ENCODE peak calls at places on chromosomes 2 and 18, in eight cellular contexts. S is A549; Z is CD8-positive, alpha-beta T cell; R is Peyer's patch; F is glutamatergic neuron; I is mesothelial cell of epicardium; C is left lung; E is GM13977. V is an unnamed sample.

GRCh38 chr2:235727186-235727585 is 233.3 kb downstream of the AGAP1 start:
- DNase-seq in C (no peak), F (no peak), S (no peak), R (no peak), Z (no peak), I (no peak), E (no peak), V (no peak)

GRCh38 chr18:41992066-41992465 is 37.0 kb downstream of the PIK3C3 start:
- DNase-seq in R (no peak), E (peak; percentile 7), S (no peak), I (no peak), Z (no peak), F (no peak), C (no peak), V (no peak)

GRCh38 chr2:84940088-84940470 is 30.9 kb upstream of the KCMF1 start:
- DNase-seq in S (no peak), Z (no peak), E (no peak), F (no peak), I (no peak), R (no peak), C (no peak), V (no peak)

GRCh38 chr2:145034511-145034910 is 514.6 kb upstream of the ZEB2 start:
- DNase-seq in F (no peak), S (no peak), E (no peak), I (no peak), R (no peak), C (no peak), Z (no peak), V (no peak)

GRCh38 chr2:48137829-48138228 is 231.5 kb upstream of the FBXO11 start:
- DNase-seq in Z (no peak), R (no peak), F (no peak), S (no peak), C (no peak), I (no peak), E (no peak), V (peak; percentile 60)

GRCh38 chr18:7417742-7418141 is 149.4 kb upstream of the PTPRM start:
- DNase-seq in R (no peak), E (no peak), C (no peak), S (peak; percentile 64), I (no peak), Z (no peak), F (no peak), V (no peak)

GRCh38 chr2:238565031-238565430 is 138.3 kb downstream of the ASB1 start:
- DNase-seq in C (no peak), F (no peak), S (no peak), Z (no peak), E (no peak), R (no peak), I (no peak), V (no peak)

GRCh38 chr2:99880148-99880983 is 262.0 kb downstream of the AFF3 start:
- DNase-seq in E (no peak), S (no peak), F (peak; percentile 54), Z (no peak), C (peak; percentile 34), I (no peak), R (no peak), V (no peak)

GRCh38 chr2:181823405-181823804 is 68.1 kb upstream of the ITPRID2 start:
- DNase-seq in F (no peak), S (no peak), I (no peak), E (no peak), Z (no peak), C (no peak), R (no peak), V (no peak)

GRCh38 chr2:190533968-190534309 is 583 bp downstream of the NEMP2 start:
- DNase-seq in C (no peak), Z (peak; percentile 41), S (no peak), R (peak; percentile 70), E (no peak), F (no peak), I (no peak), V (peak; percentile 68)

GRCh38 chr2:235699576-235699975 is 205.7 kb downstream of the AGAP1 start:
- DNase-seq in S (no peak), E (no peak), R (no peak), Z (no peak), C (no peak), I (no peak), F (no peak), V (no peak)

GRCh38 chr2:128319773-128320608 is 1.3 kb upstream of the HS6ST1 start:
- DNase-seq in E (peak; percentile 39), C (peak; percentile 80), R (peak; percentile 13), I (no peak), S (no peak), Z (no peak), F (no peak), V (peak; percentile 39)

GRCh38 chr2:26238301-26238958 is 6.0 kb downstream of the HADHA start:
- DNase-seq in S (no peak), C (no peak), I (no peak), E (no peak), R (no peak), Z (no peak), F (no peak), V (no peak)

GRCh38 chr2:43312751-43313641 is 86.6 kb upstream of the ZFP36L2 start:
- DNase-seq in C (no peak), Z (no peak), E (no peak), F (no peak), R (no peak), I (no peak), S (no peak), V (no peak)

GRCh38 chr18:78676622-78677482 is 302.8 kb upstream of the SALL3 start:
- DNase-seq in R (no peak), E (no peak), C (peak; percentile 22), Z (no peak), F (no peak), I (no peak), S (no peak), V (no peak)

GRCh38 chr2:172098650-172099471 is 3.8 kb downstream of the DLX2 start:
- DNase-seq in R (no peak), Z (no peak), I (peak; percentile 69), S (peak; percentile 77), F (peak; percentile 58), C (peak; percentile 91), E (peak; percentile 68), V (no peak)

GRCh38 chr2:179273461-179273962 is 8.9 kb upstream of the SESTD1 start:
- DNase-seq in R (no peak), F (no peak), E (no peak), C (no peak), S (no peak), I (no peak), Z (no peak), V (no peak)

GRCh38 chr2:72947947-72948346 is 30.6 kb downstream of the EMX1 start:
- DNase-seq in I (no peak), C (no peak), E (no peak), R (no peak), Z (no peak), F (no peak), S (no peak), V (no peak)

GRCh38 chr2:72946466-72946865 is 29.1 kb downstream of the EMX1 start:
- DNase-seq in R (no peak), I (no peak), C (peak; percentile 47), F (no peak), E (no peak), S (no peak), Z (no peak), V (no peak)

GRCh38 chr2:72944804-72945449 is 27.6 kb downstream of the EMX1 start:
- DNase-seq in S (no peak), F (no peak), R (no peak), Z (no peak), C (peak; percentile 56), E (no peak), I (no peak), V (no peak)

GRCh38 chr2:72943540-72944395 is 26.4 kb downstream of the EMX1 start:
- DNase-seq in S (no peak), F (no peak), C (peak; percentile 48), I (no peak), E (no peak), R (no peak), Z (no peak), V (no peak)

DNA sequence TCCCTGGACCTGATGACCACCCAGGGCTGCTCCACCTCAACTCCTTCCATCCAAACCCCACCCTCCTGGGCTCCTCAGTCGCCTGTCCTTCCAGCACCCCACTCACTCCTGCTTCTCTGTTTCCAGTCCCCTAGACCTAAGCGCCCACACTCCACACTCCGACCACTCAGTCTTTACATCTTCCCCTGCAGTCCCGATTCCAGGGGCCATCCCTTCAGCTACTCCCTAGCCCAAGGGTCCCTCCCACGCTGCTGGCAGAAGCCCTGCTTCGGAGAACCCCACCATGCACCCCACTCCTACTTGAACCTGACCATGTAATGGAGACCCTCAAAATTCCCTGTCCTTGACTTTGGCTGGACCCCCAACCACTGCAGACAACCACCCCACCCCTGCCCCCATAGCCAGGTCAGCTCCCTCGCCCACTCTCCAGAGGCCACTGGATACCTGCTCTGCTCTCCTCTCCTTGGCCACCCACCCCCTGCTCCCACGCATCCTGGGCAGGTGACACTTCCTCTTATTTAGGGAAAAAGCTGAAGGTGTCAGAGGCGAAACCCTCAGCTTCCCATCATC is 28.2 kb downstream of the EMX1 start:
- DNase-seq in E (no peak), C (peak; percentile 60), Z (no peak), R (no peak), S (no peak), F (no peak), I (no peak), V (no peak)
- TF ChIP-seq CTCF in E (no peak), C (no peak), Z (no peak), R (no peak), S (no peak), F (no peak), I (no peak), V (no peak)

GRCh38 chr18:46408334-46408987 is 248.6 kb downstream of the LOXHD1 start:
- DNase-seq in S (peak; percentile 20), I (no peak), C (no peak), E (no peak), F (no peak), Z (no peak), R (no peak), V (no peak)
- TF ChIP-seq CTCF in S (no peak), I (no peak), C (no peak), E (no peak), F (peak; percentile 29), Z (no peak), R (no peak), V (peak; percentile 14)

DNA sequence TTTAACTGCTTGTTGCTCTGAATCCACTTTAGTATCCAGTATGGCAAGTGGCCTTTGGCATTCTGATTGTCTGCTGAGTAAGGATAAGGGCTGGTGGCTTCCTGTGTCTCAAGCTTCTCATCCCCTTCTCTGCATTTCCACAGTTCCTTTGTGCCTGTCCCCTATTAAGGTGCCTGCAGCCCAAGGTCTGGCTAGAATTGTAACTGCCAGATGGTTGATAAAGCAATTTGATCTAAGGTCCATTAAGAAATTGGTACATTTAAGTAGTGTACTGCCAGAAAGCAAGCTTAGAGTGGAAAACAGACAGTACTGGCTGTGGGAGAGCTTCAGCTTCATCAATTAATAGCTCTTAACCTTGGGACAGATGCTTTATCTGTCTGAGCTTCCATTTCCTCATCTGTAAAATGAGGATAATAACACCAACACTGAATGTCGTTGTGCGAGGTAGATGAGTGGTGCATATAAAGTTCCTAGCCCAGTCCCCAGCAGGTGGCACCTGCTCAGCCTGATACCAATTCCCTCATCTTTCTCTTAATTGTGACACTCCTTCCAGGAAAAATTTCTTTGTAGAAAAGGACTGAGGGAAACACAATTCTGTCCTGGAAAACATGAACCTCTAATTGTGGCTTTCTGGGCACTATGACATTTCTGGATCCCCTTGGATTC is 570.6 kb upstream of the GCFC2 start:
- DNase-seq in E (no peak), C (no peak), Z (no peak), F (no peak), I (no peak), S (no peak), R (no peak), V (no peak)
- TF ChIP-seq CTCF in E (no peak), C (no peak), Z (no peak), F (no peak), I (no peak), S (no peak), R (no peak), V (no peak)

GRCh38 chr18:77234504-77235365 is 14.9 kb upstream of the GALR1 start:
- DNase-seq in Z (no peak), R (no peak), F (no peak), I (no peak), E (no peak), C (no peak), S (no peak), V (no peak)
- TF ChIP-seq CTCF in Z (no peak), R (no peak), F (no peak), I (no peak), E (no peak), C (no peak), S (no peak), V (no peak)

V was measured in right lobe of liver.